ENCODE peak calls at places on chromosome 1, in ten cellular contexts. One of them, this sample, is unnamed. For H3K4me1, the result is how much of the 10 kb centered on the place peaks cover.

GRCh38 chr1:204084247-204084772 is 11.4 kb downstream of the SOX13 start:
- DNase-seq in PC-3: peak
- DNase-seq in suprapubic skin: no peak
- DNase-seq in astrocyte: no peak
- DNase-seq in endothelial cell of umbilical vein: no peak
- DNase-seq in body of pancreas: peak
- DNase-seq in cardiac muscle cell: no peak
- DNase-seq in psoas muscle: no peak
- DNase-seq in tibial nerve: no peak
- DNase-seq in pancreas: peak
- DNase-seq in this sample: no peak

GRCh38 chr1:64654519-64655341 is 90.1 kb upstream of the RAVER2 start:
- DNase-seq in PC-3: no peak
- DNase-seq in suprapubic skin: no peak
- DNase-seq in astrocyte: peak
- DNase-seq in endothelial cell of umbilical vein: peak
- DNase-seq in body of pancreas: no peak
- DNase-seq in cardiac muscle cell: peak
- DNase-seq in psoas muscle: no peak
- DNase-seq in tibial nerve: no peak
- DNase-seq in pancreas: no peak
- DNase-seq in this sample: no peak

GRCh38 chr1:221912230-221912629 is 170.3 kb upstream of the DUSP10 start:
- DNase-seq in PC-3: no peak
- DNase-seq in suprapubic skin: no peak
- DNase-seq in astrocyte: peak
- DNase-seq in endothelial cell of umbilical vein: no peak
- DNase-seq in body of pancreas: no peak
- DNase-seq in cardiac muscle cell: no peak
- DNase-seq in psoas muscle: no peak
- DNase-seq in tibial nerve: no peak
- DNase-seq in pancreas: no peak
- DNase-seq in this sample: no peak

GRCh38 chr1:236021424-236022135 is 43.3 kb downstream of the NID1 start:
- DNase-seq in PC-3: no peak
- DNase-seq in suprapubic skin: no peak
- DNase-seq in astrocyte: peak
- DNase-seq in endothelial cell of umbilical vein: no peak
- DNase-seq in body of pancreas: no peak
- DNase-seq in cardiac muscle cell: peak
- DNase-seq in psoas muscle: no peak
- DNase-seq in tibial nerve: no peak
- DNase-seq in pancreas: no peak
- DNase-seq in this sample: peak

GRCh38 chr1:185686996-185687778 is 47.0 kb upstream of the HMCN1 start:
- DNase-seq in PC-3: no peak
- DNase-seq in suprapubic skin: no peak
- DNase-seq in astrocyte: no peak
- DNase-seq in endothelial cell of umbilical vein: no peak
- DNase-seq in body of pancreas: no peak
- DNase-seq in cardiac muscle cell: no peak
- DNase-seq in psoas muscle: no peak
- DNase-seq in tibial nerve: no peak
- DNase-seq in pancreas: no peak
- DNase-seq in this sample: no peak

GRCh38 chr1:166691476-166691875 is 147.8 kb upstream of the POGK start:
- DNase-seq in PC-3: no peak
- DNase-seq in suprapubic skin: no peak
- DNase-seq in astrocyte: no peak
- DNase-seq in endothelial cell of umbilical vein: no peak
- DNase-seq in body of pancreas: no peak
- DNase-seq in cardiac muscle cell: no peak
- DNase-seq in psoas muscle: no peak
- DNase-seq in tibial nerve: no peak
- DNase-seq in pancreas: no peak
- DNase-seq in this sample: no peak

GRCh38 chr1:61388586-61388985 is 306.2 kb downstream of the NFIA start:
- DNase-seq in PC-3: peak
- DNase-seq in suprapubic skin: no peak
- DNase-seq in astrocyte: peak
- DNase-seq in endothelial cell of umbilical vein: peak
- DNase-seq in body of pancreas: no peak
- DNase-seq in cardiac muscle cell: peak
- DNase-seq in psoas muscle: no peak
- DNase-seq in tibial nerve: no peak
- DNase-seq in pancreas: no peak
- DNase-seq in this sample: no peak

GRCh38 chr1:167130782-167131520 is 37.1 kb downstream of the STYXL2 start:
- DNase-seq in PC-3: no peak
- DNase-seq in suprapubic skin: no peak
- DNase-seq in astrocyte: no peak
- DNase-seq in endothelial cell of umbilical vein: no peak
- DNase-seq in body of pancreas: no peak
- DNase-seq in cardiac muscle cell: no peak
- DNase-seq in psoas muscle: no peak
- DNase-seq in tibial nerve: no peak
- DNase-seq in pancreas: no peak
- DNase-seq in this sample: no peak

DNA sequence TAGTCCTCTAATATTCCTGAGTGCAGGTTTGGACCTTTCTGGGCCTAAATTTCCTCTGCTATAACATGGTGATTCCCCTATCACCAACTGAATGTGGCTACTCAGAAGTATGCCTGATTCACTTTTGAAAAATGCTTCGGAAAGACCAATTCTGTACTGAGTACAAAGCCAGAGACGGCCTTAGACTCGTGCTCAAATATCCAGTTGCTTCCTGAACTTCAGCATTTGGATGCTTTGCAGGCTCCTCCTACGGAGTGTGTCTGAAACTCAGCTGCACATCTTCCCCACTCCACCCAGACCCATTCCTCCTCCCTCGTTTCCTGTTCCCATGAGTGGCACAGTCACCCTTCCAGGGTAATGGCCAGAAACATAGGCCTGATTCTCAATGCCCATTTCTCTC is 98.4 kb upstream of the GADD45A start:
- DNase-seq in PC-3: no peak
- DNase-seq in suprapubic skin: no peak
- DNase-seq in astrocyte: peak
- DNase-seq in endothelial cell of umbilical vein: no peak
- DNase-seq in body of pancreas: no peak
- DNase-seq in cardiac muscle cell: peak
- DNase-seq in psoas muscle: no peak
- DNase-seq in tibial nerve: no peak
- DNase-seq in pancreas: no peak
- DNase-seq in this sample: no peak
- TF ChIP-seq CTCF in PC-3: no peak
- TF ChIP-seq CTCF in suprapubic skin: no peak
- TF ChIP-seq CTCF in astrocyte: no peak
- TF ChIP-seq CTCF in endothelial cell of umbilical vein: no peak
- TF ChIP-seq CTCF in body of pancreas: no peak
- TF ChIP-seq CTCF in cardiac muscle cell: no peak
- TF ChIP-seq CTCF in psoas muscle: no peak
- TF ChIP-seq CTCF in tibial nerve: no peak
- TF ChIP-seq CTCF in pancreas: no peak
- TF ChIP-seq CTCF in this sample: no peak

GRCh38 chr1:66350001-66350547 is 183.9 kb upstream of the SGIP1 start:
- DNase-seq in PC-3: peak
- DNase-seq in suprapubic skin: no peak
- DNase-seq in astrocyte: no peak
- DNase-seq in endothelial cell of umbilical vein: peak
- DNase-seq in body of pancreas: no peak
- DNase-seq in cardiac muscle cell: peak
- DNase-seq in psoas muscle: no peak
- DNase-seq in tibial nerve: peak
- DNase-seq in pancreas: no peak
- DNase-seq in this sample: no peak

GRCh38 chr1:66352783-66353182 is 181.2 kb upstream of the SGIP1 start:
- DNase-seq in PC-3: no peak
- DNase-seq in suprapubic skin: no peak
- DNase-seq in astrocyte: no peak
- DNase-seq in endothelial cell of umbilical vein: no peak
- DNase-seq in body of pancreas: no peak
- DNase-seq in cardiac muscle cell: no peak
- DNase-seq in psoas muscle: no peak
- DNase-seq in tibial nerve: no peak
- DNase-seq in pancreas: no peak
- DNase-seq in this sample: no peak

GRCh38 chr1:66353207-66353606 is 180.7 kb upstream of the SGIP1 start:
- DNase-seq in PC-3: no peak
- DNase-seq in suprapubic skin: no peak
- DNase-seq in astrocyte: no peak
- DNase-seq in endothelial cell of umbilical vein: peak
- DNase-seq in body of pancreas: no peak
- DNase-seq in cardiac muscle cell: no peak
- DNase-seq in psoas muscle: no peak
- DNase-seq in tibial nerve: no peak
- DNase-seq in pancreas: no peak
- DNase-seq in this sample: no peak

GRCh38 chr1:66351913-66352312 is 182.0 kb upstream of the SGIP1 start:
- DNase-seq in PC-3: no peak
- DNase-seq in suprapubic skin: no peak
- DNase-seq in astrocyte: no peak
- DNase-seq in endothelial cell of umbilical vein: no peak
- DNase-seq in body of pancreas: no peak
- DNase-seq in cardiac muscle cell: no peak
- DNase-seq in psoas muscle: no peak
- DNase-seq in tibial nerve: no peak
- DNase-seq in pancreas: no peak
- DNase-seq in this sample: no peak

DNA sequence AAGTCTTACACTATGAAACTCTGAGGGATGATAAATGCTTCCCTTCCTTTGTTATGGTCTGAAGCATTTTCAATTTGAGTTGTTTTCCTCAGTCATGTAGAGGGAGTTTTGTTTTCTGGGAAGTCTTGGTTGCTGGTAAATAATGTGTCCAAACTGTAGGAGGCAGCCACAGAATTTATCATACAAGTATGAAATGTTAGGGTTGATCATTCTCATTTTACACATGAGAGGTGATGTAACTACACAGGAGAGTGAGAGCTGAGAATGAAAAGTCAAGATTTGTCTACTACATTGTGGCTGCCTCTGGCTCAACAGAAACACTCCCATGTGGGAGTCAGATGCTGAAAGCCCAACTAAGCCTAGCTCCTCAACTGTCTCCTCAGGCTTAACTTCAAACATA is 182.5 kb upstream of the SGIP1 start:
- DNase-seq in PC-3: no peak
- DNase-seq in suprapubic skin: no peak
- DNase-seq in astrocyte: no peak
- DNase-seq in endothelial cell of umbilical vein: peak
- DNase-seq in body of pancreas: no peak
- DNase-seq in cardiac muscle cell: peak
- DNase-seq in psoas muscle: no peak
- DNase-seq in tibial nerve: no peak
- DNase-seq in pancreas: no peak
- DNase-seq in this sample: no peak
- H3K4me1 ChIP-seq in PC-3: under half
- H3K4me1 ChIP-seq in suprapubic skin: half or more
- H3K4me1 ChIP-seq in astrocyte: under half
- H3K4me1 ChIP-seq in endothelial cell of umbilical vein: half or more
- H3K4me1 ChIP-seq in body of pancreas: under half
- H3K4me1 ChIP-seq in cardiac muscle cell: under half
- H3K4me1 ChIP-seq in psoas muscle: half or more
- H3K4me1 ChIP-seq in tibial nerve: half or more
- H3K4me1 ChIP-seq in pancreas: under half
- H3K4me1 ChIP-seq in this sample: half or more

DNA sequence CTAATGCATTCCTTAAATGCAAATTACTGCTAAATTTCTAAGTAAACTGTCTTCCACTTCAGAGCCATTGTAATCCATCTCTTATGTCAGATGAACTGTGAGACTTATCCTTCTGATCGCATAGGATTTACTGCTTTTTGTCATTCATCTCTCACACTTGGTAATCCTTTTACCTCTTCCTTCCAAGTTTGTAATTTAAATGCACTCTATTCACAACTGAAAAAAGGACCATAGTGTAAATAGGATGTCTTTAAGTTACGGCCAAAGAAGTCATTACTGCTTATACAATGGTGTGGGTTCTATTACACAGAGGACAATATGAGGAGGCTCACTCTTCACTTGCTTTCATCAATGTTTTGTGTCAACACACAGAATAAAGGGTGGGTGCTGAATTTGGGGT is 393.3 kb downstream of the PTBP2 start:
- DNase-seq in PC-3: no peak
- DNase-seq in suprapubic skin: no peak
- DNase-seq in astrocyte: no peak
- DNase-seq in endothelial cell of umbilical vein: no peak
- DNase-seq in body of pancreas: no peak
- DNase-seq in cardiac muscle cell: no peak
- DNase-seq in psoas muscle: no peak
- DNase-seq in tibial nerve: no peak
- DNase-seq in pancreas: no peak
- DNase-seq in this sample: no peak
- H3K27ac ChIP-seq in PC-3: no peak
- H3K27ac ChIP-seq in suprapubic skin: no peak
- H3K27ac ChIP-seq in astrocyte: no peak
- H3K27ac ChIP-seq in endothelial cell of umbilical vein: no peak
- H3K27ac ChIP-seq in body of pancreas: no peak
- H3K27ac ChIP-seq in cardiac muscle cell: no peak
- H3K27ac ChIP-seq in psoas muscle: no peak
- H3K27ac ChIP-seq in tibial nerve: no peak
- H3K27ac ChIP-seq in pancreas: no peak
- H3K27ac ChIP-seq in this sample: no peak

GRCh38 chr1:52057245-52057644 is 1.1 kb downstream of the BTF3L4 start:
- DNase-seq in PC-3: no peak
- DNase-seq in suprapubic skin: no peak
- DNase-seq in astrocyte: no peak
- DNase-seq in endothelial cell of umbilical vein: no peak
- DNase-seq in body of pancreas: no peak
- DNase-seq in cardiac muscle cell: no peak
- DNase-seq in psoas muscle: no peak
- DNase-seq in tibial nerve: no peak
- DNase-seq in pancreas: no peak
- DNase-seq in this sample: no peak

GRCh38 chr1:52055854-52056109 is 313 bp upstream of the BTF3L4 start:
- DNase-seq in PC-3: no peak
- DNase-seq in suprapubic skin: no peak
- DNase-seq in astrocyte: no peak
- DNase-seq in endothelial cell of umbilical vein: no peak
- DNase-seq in body of pancreas: no peak
- DNase-seq in cardiac muscle cell: no peak
- DNase-seq in psoas muscle: no peak
- DNase-seq in tibial nerve: no peak
- DNase-seq in pancreas: no peak
- DNase-seq in this sample: no peak

GRCh38 chr1:52056937-52057231 is 789 bp downstream of the BTF3L4 start:
- DNase-seq in PC-3: no peak
- DNase-seq in suprapubic skin: no peak
- DNase-seq in astrocyte: peak
- DNase-seq in endothelial cell of umbilical vein: no peak
- DNase-seq in body of pancreas: no peak
- DNase-seq in cardiac muscle cell: peak
- DNase-seq in psoas muscle: no peak
- DNase-seq in tibial nerve: no peak
- DNase-seq in pancreas: no peak
- DNase-seq in this sample: no peak

GRCh38 chr1:52055066-52055853 is at the start of gene TXNDC12:
- DNase-seq in PC-3: peak
- DNase-seq in suprapubic skin: peak
- DNase-seq in astrocyte: peak
- DNase-seq in endothelial cell of umbilical vein: peak
- DNase-seq in body of pancreas: peak
- DNase-seq in cardiac muscle cell: peak
- DNase-seq in psoas muscle: peak
- DNase-seq in tibial nerve: peak
- DNase-seq in pancreas: peak
- DNase-seq in this sample: peak

DNA sequence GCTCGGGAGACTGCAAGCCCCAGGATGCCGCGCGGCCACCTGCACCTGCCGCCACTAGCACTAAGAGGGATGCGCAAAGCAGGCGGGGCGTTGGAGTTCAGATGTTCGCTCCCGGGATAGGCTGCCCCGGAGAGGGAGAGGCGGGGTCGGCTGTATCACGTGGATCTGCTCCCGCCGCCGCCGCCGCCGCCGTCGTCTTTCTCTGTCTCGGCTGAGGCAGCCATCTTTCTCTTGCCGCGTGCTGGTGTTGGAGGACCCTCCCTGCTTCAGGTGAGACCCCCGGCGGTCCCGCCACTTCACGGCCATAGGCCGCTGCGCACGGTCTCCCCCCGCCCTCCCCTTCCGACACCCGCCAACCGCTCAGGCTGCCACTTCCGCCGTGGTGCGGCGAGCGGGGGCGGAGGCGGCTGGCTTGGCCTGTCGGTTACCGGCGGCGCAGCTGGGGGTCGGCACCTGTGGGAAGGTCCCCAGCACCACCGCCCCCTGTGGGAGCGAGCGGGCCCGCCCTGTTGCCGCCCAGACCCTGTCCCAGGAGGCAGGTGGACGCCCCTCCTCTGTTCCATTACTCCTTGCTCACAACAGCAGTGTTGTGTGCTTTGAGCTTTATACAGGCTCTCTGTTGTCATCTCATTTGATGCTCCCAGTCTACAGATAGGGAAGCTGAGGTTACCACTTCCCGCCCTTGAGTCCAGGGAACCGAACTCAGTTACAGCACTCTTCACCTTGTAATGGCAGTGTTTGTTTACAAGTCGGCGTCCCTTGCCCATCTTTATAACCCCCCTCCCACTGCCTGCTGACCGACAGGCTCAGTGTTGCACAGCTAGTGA is at the start of gene BTF3L4:
- DNase-seq in PC-3: peak
- DNase-seq in suprapubic skin: peak
- DNase-seq in astrocyte: peak
- DNase-seq in endothelial cell of umbilical vein: peak
- DNase-seq in body of pancreas: peak
- DNase-seq in cardiac muscle cell: peak
- DNase-seq in psoas muscle: peak
- DNase-seq in tibial nerve: peak
- DNase-seq in pancreas: peak
- DNase-seq in this sample: peak
- TF ChIP-seq CTCF in PC-3: no peak
- TF ChIP-seq CTCF in suprapubic skin: no peak
- TF ChIP-seq CTCF in astrocyte: no peak
- TF ChIP-seq CTCF in endothelial cell of umbilical vein: no peak
- TF ChIP-seq CTCF in body of pancreas: no peak
- TF ChIP-seq CTCF in cardiac muscle cell: no peak
- TF ChIP-seq CTCF in psoas muscle: no peak
- TF ChIP-seq CTCF in tibial nerve: no peak
- TF ChIP-seq CTCF in pancreas: no peak
- TF ChIP-seq CTCF in this sample: no peak